ENCODE peak calls at places on chromosomes 5 and 9, in six cellular contexts. V is astrocyte of the spinal cord; Y is GM12865; X is stimulated activated naive B cell treated with anti-CD40 and anti-IgM and Interleukin-4, amounts not matched to agents 10 μg/mL and 1 μg/mL and 100 μg/mL, for 72 hours; L is cerebellar nuclear complex; N is HT-29. D is an unnamed sample.

GRCh38 chr9:121450241-121450640 is 49.4 kb downstream of the GGTA1 start:
- DNase-seq in X (no peak), V (no peak), Y (no peak), N (no peak), L (no peak), D (no peak)

GRCh38 chr5:155311721-155312120 is 298.2 kb downstream of the KIF4B start:
- DNase-seq in V (no peak), X (no peak), L (no peak), N (no peak), Y (no peak), D (no peak)

GRCh38 chr5:67268233-67269011 is 71.8 kb upstream of the CD180 start:
- DNase-seq in V (peak; percentile 99), Y (no peak), N (peak; percentile 73), L (peak; percentile 11), X (no peak), D (peak; percentile 83)

GRCh38 chr5:73529081-73529480 is 30.8 kb downstream of the BTF3 start:
- DNase-seq in X (no peak), Y (no peak), L (no peak), N (no peak), V (no peak), D (no peak)

GRCh38 chr5:53479656-53480473 is 564 bp upstream of the FST start:
- DNase-seq in V (peak; percentile 55), L (no peak), Y (peak; percentile 30), X (no peak), N (no peak), D (peak; percentile 36)

GRCh38 chr9:93209097-93209496 is 25.2 kb downstream of the WNK2 start:
- DNase-seq in X (no peak), Y (no peak), V (no peak), N (peak; percentile 78), L (no peak), D (no peak)

GRCh38 chr9:117714282-117714681 is 10.1 kb downstream of the TLR4 start:
- DNase-seq in L (no peak), N (no peak), X (no peak), V (no peak), Y (peak; percentile 23), D (no peak)

GRCh38 chr9:126301985-126302603 is 24.5 kb upstream of the MVB12B start:
- DNase-seq in N (peak; percentile 66), Y (peak; percentile 49), V (peak; percentile 61), X (peak; percentile 27), L (no peak), D (peak; percentile 59)

GRCh38 chr5:60185230-60186104 is 291.9 kb upstream of the PDE4D start:
- DNase-seq in X (no peak), L (no peak), N (no peak), V (no peak), Y (peak; percentile 11), D (no peak)

GRCh38 chr5:81420039-81420667 is 26.2 kb upstream of the ACOT12 start:
- DNase-seq in N (peak; percentile 19), V (peak; percentile 94), Y (no peak), L (no peak), X (no peak), D (peak; percentile 93)

GRCh38 chr5:111942661-111943401 is 185.8 kb upstream of the NREP start:
- DNase-seq in Y (peak; percentile 15), X (no peak), V (peak; percentile 25), L (no peak), N (no peak), D (no peak)

GRCh38 chr5:156896545-156896944 is 46.5 kb downstream of the PPP1R2B start:
- DNase-seq in N (no peak), X (no peak), V (no peak), L (no peak), Y (no peak), D (no peak)

GRCh38 chr9:33159760-33160127 is 7.4 kb downstream of the B4GALT1 start:
- DNase-seq in V (peak; percentile 87), Y (peak; percentile 87), X (peak; percentile 77), N (peak; percentile 9), L (no peak), D (peak; percentile 83)

GRCh38 chr5:143576721-143577484 is 173.4 kb upstream of the NR3C1 start:
- DNase-seq in Y (no peak), L (no peak), X (no peak), V (peak; percentile 71), N (no peak), D (no peak)

GRCh38 chr5:172439785-172440480 is 14.4 kb downstream of the SH3PXD2B start:
- DNase-seq in X (no peak), Y (no peak), N (no peak), L (no peak), V (no peak), D (no peak)

GRCh38 chr5:151157426-151158286 is at the start of gene ANXA6:
- DNase-seq in V (peak; percentile 82), N (peak; percentile 22), X (peak; percentile 48), L (peak; percentile 46), Y (peak; percentile 81), D (peak; percentile 94)

GRCh38 chr5:40410231-40410861 is 269.4 kb upstream of the PTGER4 start:
- DNase-seq in N (no peak), X (peak; percentile 66), V (peak; percentile 75), L (no peak), Y (peak; percentile 10), D (peak; percentile 71)

GRCh38 chr5:138573949-138574670 is 1.1 kb downstream of the HSPA9 start:
- DNase-seq in X (no peak), L (no peak), Y (no peak), N (peak; percentile 17), V (no peak), D (no peak)

GRCh38 chr9:33163433-33164137 is 3.6 kb downstream of the B4GALT1 start:
- DNase-seq in V (no peak), N (no peak), Y (no peak), L (no peak), X (no peak), D (no peak)

GRCh38 chr9:36064448-36065037 is 27.8 kb downstream of the RECK start:
- DNase-seq in X (no peak), Y (peak; percentile 24), L (no peak), N (no peak), V (peak; percentile 38), D (no peak)

GRCh38 chr9:133780404-133780945 is 42.3 kb upstream of the SARDH start:
- DNase-seq in V (no peak), X (no peak), L (no peak), N (no peak), Y (no peak), D (no peak)

GRCh38 chr9:4489919-4490704 is at the start of gene SLC1A1:
- DNase-seq in X (peak; percentile 12), L (no peak), V (peak; percentile 60), N (peak; percentile 88), Y (peak; percentile 87), D (peak; percentile 81)

GRCh38 chr5:78542321-78542840 is 106.2 kb downstream of the LHFPL2 start:
- DNase-seq in N (no peak), X (no peak), Y (no peak), L (no peak), V (no peak), D (no peak)

GRCh38 chr5:107669543-107670027 is 1.2 kb downstream of the EFNA5 start:
- DNase-seq in L (no peak), V (peak; percentile 38), N (peak; percentile 35), Y (peak; percentile 57), X (no peak), D (peak; percentile 67)

GRCh38 chr9:18473551-18474279 is at the start of gene ADAMTSL1:
- DNase-seq in X (no peak), N (no peak), Y (no peak), L (no peak), V (peak; percentile 90), D (peak; percentile 80)

GRCh38 chr9:16243798-16244197 is 626.7 kb downstream of the BNC2 start:
- DNase-seq in Y (no peak), V (no peak), N (peak; percentile 19), L (no peak), X (no peak), D (no peak)

GRCh38 chr5:72785796-72786195 is 30.7 kb upstream of the TNPO1 start:
- DNase-seq in Y (no peak), V (no peak), L (no peak), X (no peak), N (no peak), D (no peak)

GRCh38 chr5:178826216-178826615 is 33.5 kb upstream of the ZNF354B start:
- DNase-seq in X (no peak), L (no peak), V (no peak), Y (no peak), N (no peak), D (no peak)

GRCh38 chr5:61123145-61123544 is 39.1 kb downstream of the SMIM15 start:
- DNase-seq in L (no peak), N (no peak), X (no peak), V (no peak), Y (no peak), D (no peak)

GRCh38 chr5:139068060-139068459 is 130.1 kb downstream of the SIL1 start:
- DNase-seq in L (no peak), X (no peak), Y (no peak), V (no peak), N (no peak), D (no peak)

GRCh38 chr5:158877124-158877581 is 222.6 kb downstream of the EBF1 start:
- DNase-seq in Y (peak; percentile 26), N (no peak), X (no peak), V (peak; percentile 56), L (no peak), D (peak; percentile 5)

D was measured in Daoy.